ENCODE peak calls at places on chromosomes 3 and 15, in four cellular contexts. I is breast epithelium, O is spleen, S is sigmoid colon. G is an unnamed sample.

GRCh38 chr3:48268381-48268935 is 27.6 kb downstream of the ZNF589 start:
- DNase-seq in I (peak), O (no peak), S (no peak), G (no peak)

GRCh38 chr15:48641416-48641815 is 4.1 kb downstream of the FBN1 start:
- DNase-seq in I (no peak), O (no peak), S (no peak), G (peak)

GRCh38 chr3:12486001-12486400 is 1.7 kb downstream of the TSEN2 start:
- DNase-seq in I (no peak), O (no peak), S (no peak), G (no peak)

GRCh38 chr15:71713191-71713798 is 97.1 kb upstream of the NR2E3 start:
- DNase-seq in I (no peak), O (no peak), S (no peak), G (no peak)

GRCh38 chr15:57676578-57676977 is 29.9 kb upstream of the POLR2M start:
- DNase-seq in I (no peak), O (no peak), S (no peak), G (no peak)

GRCh38 chr3:19931767-19932188 is 2.2 kb downstream of the EFHB start:
- DNase-seq in I (no peak), O (no peak), S (no peak), G (peak)

GRCh38 chr15:94306700-94307650 is 75.6 kb downstream of the MCTP2 start:
- DNase-seq in I (no peak), O (no peak), S (no peak), G (peak)

GRCh38 chr15:41832875-41833274 is 5.0 kb downstream of the JMJD7 start:
- DNase-seq in I (no peak), O (no peak), S (no peak), G (no peak)

GRCh38 chr15:82535566-82536408 is 4.5 kb downstream of the RPS17 start:
- DNase-seq in I (no peak), O (no peak), S (no peak), G (no peak)

GRCh38 chr15:39787479-39787878 is 4.8 kb upstream of the FSIP1 start:
- DNase-seq in I (no peak), O (no peak), S (no peak), G (no peak)

GRCh38 chr3:171184372-171184771 is 157.9 kb upstream of the SLC2A2 start:
- DNase-seq in I (no peak), O (no peak), S (no peak), G (no peak)

GRCh38 chr3:30502742-30503073 is 103.7 kb upstream of the TGFBR2 start:
- DNase-seq in I (no peak), O (no peak), S (no peak), G (no peak)

GRCh38 chr3:143783856-143784370 is 64.4 kb downstream of the SLC9A9 start:
- DNase-seq in I (no peak), O (no peak), S (no peak), G (no peak)

GRCh38 chr3:37114251-37115145 is 59.9 kb downstream of the LRRFIP2 start:
- DNase-seq in I (no peak), O (no peak), S (no peak), G (no peak)

GRCh38 chr3:134029734-134030381 is at the start of gene SLCO2A1:
- DNase-seq in I (no peak), O (no peak), S (peak), G (no peak)

GRCh38 chr15:94287794-94288246 is 56.5 kb downstream of the MCTP2 start:
- DNase-seq in I (no peak), O (peak), S (no peak), G (peak)

GRCh38 chr15:68775671-68776476 is 44.8 kb downstream of the ANP32A start:
- DNase-seq in I (no peak), O (no peak), S (peak), G (no peak)

GRCh38 chr3:144496116-144496835 is 524.7 kb downstream of the DIPK2A start:
- DNase-seq in I (no peak), O (no peak), S (no peak), G (no peak)

GRCh38 chr15:47728886-47729285 is 11.6 kb downstream of the SEMA6D start:
- DNase-seq in I (no peak), O (no peak), S (no peak), G (no peak)

GRCh38 chr3:150170843-150171513 is 200.3 kb upstream of the PFN2 start:
- DNase-seq in I (no peak), O (no peak), S (peak), G (no peak)

GRCh38 chr3:28050895-28051294 is 190.5 kb upstream of the CMC1 start:
- DNase-seq in I (no peak), O (no peak), S (no peak), G (no peak)

GRCh38 chr3:9792405-9793160 is at the start of the genes ARPC4 and TADA3:
- DNase-seq in I (peak), O (peak), S (peak), G (peak)

GRCh38 chr3:9793161-9793781 is 389 bp downstream of the ARPC4 start:
- DNase-seq in I (no peak), O (no peak), S (no peak), G (peak)

GRCh38 chr3:9794400-9794799 is 1.5 kb downstream of the ARPC4 start:
- DNase-seq in I (no peak), O (no peak), S (no peak), G (no peak)

GRCh38 chr3:9791127-9791526 is 1.1 kb downstream of the TADA3 start:
- DNase-seq in I (no peak), O (no peak), S (no peak), G (no peak)

GRCh38 chr3:9791790-9792404 is 376 bp downstream of the TADA3 start:
- DNase-seq in I (no peak), O (no peak), S (no peak), G (no peak)
- TF ChIP-seq POLR2A in I (no peak), O (peak), S (no peak), G (no peak)

DNA sequence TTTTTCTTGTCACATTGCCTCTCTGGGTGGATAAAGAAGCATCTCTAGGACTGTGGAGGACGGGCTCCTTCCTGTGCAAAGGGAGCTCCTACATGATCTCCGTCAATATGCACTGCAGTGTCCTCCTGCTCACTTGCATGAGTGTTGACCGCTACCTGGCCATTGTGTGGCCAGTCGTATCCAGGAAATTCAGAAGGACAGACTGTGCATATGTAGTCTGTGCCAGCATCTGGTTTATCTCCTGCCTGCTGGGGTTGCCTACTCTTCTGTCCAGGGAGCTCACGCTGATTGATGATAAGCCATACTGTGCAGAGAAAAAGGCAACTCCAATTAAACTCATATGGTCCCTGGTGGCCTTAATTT is 478 bp downstream of the GPR15 start:
- DNase-seq in I (no peak), O (no peak), S (no peak), G (no peak)
- TF ChIP-seq POLR2A in I (no peak), O (no peak), S (no peak), G (no peak)

GRCh38 chr3:196115678-196116083 is 33.8 kb upstream of the TFRC start:
- DNase-seq in I (no peak), O (no peak), S (no peak), G (no peak)
- TF ChIP-seq POLR2A in I (no peak), O (no peak), S (no peak), G (no peak)

GRCh38 chr15:74994685-74995084 is 678 bp upstream of the SCAMP5 start:
- DNase-seq in I (no peak), O (no peak), S (no peak), G (no peak)

GRCh38 chr15:74995779-74996765 is 709 bp downstream of the SCAMP5 start:
- DNase-seq in I (no peak), O (peak), S (no peak), G (no peak)

GRCh38 chr15:74997161-74997942 is 2.0 kb downstream of the SCAMP5 start:
- DNase-seq in I (no peak), O (peak), S (no peak), G (no peak)

GRCh38 chr15:74994236-74994635 is 1.1 kb upstream of the SCAMP5 start:
- DNase-seq in I (no peak), O (peak), S (no peak), G (no peak)

GRCh38 chr15:74995182-74995778 is at the start of gene SCAMP5:
- DNase-seq in I (peak), O (peak), S (peak), G (peak)
- TF ChIP-seq POLR2A in I (no peak), O (no peak), S (no peak), G (no peak)

GRCh38 chr3:149085828-149086231 is 503 bp downstream of the HLTF start:
- DNase-seq in I (no peak), O (peak), S (peak), G (peak)
- TF ChIP-seq POLR2A in I (no peak), O (no peak), S (no peak), G (no peak)

GRCh38 chr15:84981711-84982300 is at the start of gene PDE8A:
- DNase-seq in I (no peak), O (no peak), S (peak), G (peak)
- TF ChIP-seq POLR2A in I (no peak), O (no peak), S (no peak), G (no peak)

GRCh38 chr3:123696796-123697195 is 111.9 kb upstream of the HACD2 start:
- DNase-seq in I (no peak), O (no peak), S (no peak), G (no peak)

GRCh38 chr3:123698813-123699212 is 114.0 kb upstream of the HACD2 start:
- DNase-seq in I (no peak), O (no peak), S (no peak), G (no peak)

GRCh38 chr3:123705886-123706285 is 121.0 kb upstream of the HACD2 start:
- DNase-seq in I (no peak), O (no peak), S (no peak), G (no peak)

GRCh38 chr3:123702720-123703119 is 117.9 kb upstream of the HACD2 start:
- DNase-seq in I (no peak), O (no peak), S (no peak), G (no peak)

GRCh38 chr3:123700791-123701712 is 116.2 kb upstream of the HACD2 start:
- DNase-seq in I (no peak), O (no peak), S (peak), G (no peak)
- TF ChIP-seq POLR2A in I (no peak), O (no peak), S (peak), G (no peak)